ENCODE peak calls at places on chromosome 9, in eight cellular contexts. N, Y, I, X, D, F, V and A are unnamed samples.

GRCh38 chr9:10793306-10793705 is 180.5 kb upstream of the PTPRD start:
- DNase-seq in N (no peak), Y (no peak), I (no peak), X (no peak), D (no peak), F (no peak), V (no peak), A (no peak)

GRCh38 chr9:70049236-70049635 is 5.6 kb downstream of the MAMDC2 start:
- DNase-seq in N (no peak), Y (no peak), I (no peak), X (peak), D (no peak), F (peak), V (no peak), A (no peak)

GRCh38 chr9:136225748-136226679 is 19.6 kb downstream of the QSOX2 start:
- DNase-seq in N (peak), Y (no peak), I (no peak), X (peak), D (peak), F (peak), V (peak), A (peak)

GRCh38 chr9:70994582-70994981 is 126.8 kb downstream of the TRPM3 start:
- DNase-seq in N (no peak), Y (no peak), I (no peak), X (no peak), D (no peak), F (no peak), V (no peak), A (no peak)

GRCh38 chr9:104279535-104280215 is 185.6 kb downstream of the SMC2 start:
- DNase-seq in N (no peak), Y (no peak), I (no peak), X (no peak), D (no peak), F (peak), V (no peak), A (no peak)

GRCh38 chr9:88076286-88077070 is 61.8 kb downstream of the SPATA31C2 start:
- DNase-seq in N (peak), Y (peak), I (peak), X (peak), D (peak), F (peak), V (peak), A (peak)

GRCh38 chr9:110088099-110088498 is 119.9 kb downstream of the C9orf152 start:
- DNase-seq in N (no peak), Y (no peak), I (no peak), X (no peak), D (no peak), F (no peak), V (no peak), A (no peak)

GRCh38 chr9:134320916-134321570 is 5.2 kb upstream of the RXRA start:
- DNase-seq in N (no peak), Y (no peak), I (peak), X (no peak), D (no peak), F (no peak), V (no peak), A (no peak)

GRCh38 chr9:99753436-99753835 is 68.2 kb upstream of the NR4A3 start:
- DNase-seq in N (no peak), Y (no peak), I (no peak), X (no peak), D (no peak), F (peak), V (no peak), A (no peak)

GRCh38 chr9:100472725-100473261 is at the start of gene TMEFF1:
- DNase-seq in N (peak), Y (peak), I (no peak), X (no peak), D (peak), F (no peak), V (peak), A (peak)

GRCh38 chr9:118529210-118529609 is 825.0 kb downstream of the TLR4 start:
- DNase-seq in N (no peak), Y (no peak), I (no peak), X (no peak), D (no peak), F (peak), V (no peak), A (no peak)

GRCh38 chr9:97958812-97959511 is 21.0 kb upstream of the HEMGN start:
- DNase-seq in N (no peak), Y (no peak), I (no peak), X (no peak), D (no peak), F (no peak), V (no peak), A (no peak)

GRCh38 chr9:92808726-92809451 is 44.3 kb upstream of the BICD2 start:
- DNase-seq in N (peak), Y (peak), I (no peak), X (peak), D (peak), F (no peak), V (peak), A (peak)